ENCODE peak calls at places on chromosomes 2 and 18, in ten cellular contexts. Y, W, F, G, I, B, E, A, V and R are unnamed samples.
A peak's percentile ranks its signal among the peaks of the same experiment; 100 is the strongest.

GRCh38 chr18:3973191-3973590 is 481.9 kb downstream of the DLGAP1 start:
- DNase-seq in A (no peak), V (no peak), W (no peak), E (no peak), B (no peak), I (no peak), F (no peak), Y (no peak), G (no peak), R (no peak)

GRCh38 chr18:32326450-32327309 is 136.8 kb downstream of the MEP1B start:
- DNase-seq in E (no peak), B (no peak), G (no peak), F (no peak), W (peak; percentile 39), I (no peak), V (peak; percentile 38), A (peak; percentile 55), Y (no peak), R (no peak)

GRCh38 chr2:56008661-56009411 is 85.3 kb upstream of the EFEMP1 start:
- DNase-seq in I (peak; percentile 62), E (peak; percentile 54), B (peak; percentile 51), Y (peak; percentile 47), W (peak; percentile 91), F (peak; percentile 34), G (no peak), A (peak; percentile 89), V (peak; percentile 83), R (peak; percentile 33)

GRCh38 chr2:237435844-237436590 is 22.1 kb upstream of the COL6A3 start:
- DNase-seq in Y (no peak), A (peak; percentile 81), W (no peak), G (no peak), I (no peak), E (no peak), B (no peak), F (no peak), V (peak; percentile 53), R (no peak)

GRCh38 chr2:234705108-234705507 is 208.2 kb upstream of the ARL4C start:
- DNase-seq in Y (no peak), E (no peak), I (no peak), G (no peak), V (peak; percentile 55), A (peak; percentile 85), W (no peak), F (no peak), B (no peak), R (no peak)

GRCh38 chr2:179861777-179862117 is 335 bp upstream of the ZNF385B start:
- DNase-seq in Y (peak; percentile 10), G (no peak), I (no peak), W (peak; percentile 58), B (no peak), A (peak; percentile 5), V (peak; percentile 19), E (no peak), F (peak; percentile 36), R (no peak)

GRCh38 chr2:218329826-218330651 is 26.6 kb upstream of the CATIP start:
- DNase-seq in W (no peak), A (no peak), V (no peak), F (no peak), Y (no peak), I (peak; percentile 71), G (peak; percentile 59), E (no peak), B (no peak), R (no peak)

GRCh38 chr18:76805221-76805620 is 17.1 kb upstream of the ZNF236 start:
- DNase-seq in F (no peak), V (no peak), W (no peak), E (no peak), I (no peak), B (no peak), G (no peak), Y (no peak), A (peak; percentile 45), R (no peak)

GRCh38 chr18:13381907-13382682 is 163.5 kb downstream of the LDLRAD4 start:
- DNase-seq in Y (no peak), V (peak; percentile 40), G (no peak), I (peak; percentile 85), W (no peak), B (peak; percentile 58), E (peak; percentile 76), F (peak; percentile 18), A (peak; percentile 21), R (peak; percentile 84)

GRCh38 chr18:47036298-47036874 is 965 bp upstream of the ELOA2 start:
- DNase-seq in V (peak; percentile 42), F (no peak), I (no peak), Y (peak; percentile 37), B (no peak), A (peak; percentile 28), G (no peak), W (peak; percentile 72), E (no peak), R (no peak)

DNA sequence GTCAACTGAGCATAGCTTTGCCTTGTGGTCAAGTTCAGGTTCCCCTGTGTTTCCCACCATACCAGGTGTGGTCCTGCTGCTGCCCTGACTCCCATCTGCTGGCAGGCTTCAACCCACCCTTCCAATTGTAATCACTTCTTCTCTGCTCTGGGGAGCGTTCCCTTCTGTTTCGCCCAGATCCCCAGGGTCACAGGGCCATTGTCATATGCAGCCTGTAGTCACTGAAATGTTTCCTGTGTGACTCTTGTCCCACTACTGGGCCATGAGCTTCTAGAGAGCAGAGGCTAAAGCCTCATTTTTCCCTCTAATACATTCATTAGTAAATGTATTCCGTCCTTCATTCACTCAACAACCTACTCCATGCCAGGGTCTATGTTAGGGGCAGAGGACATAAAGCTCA is 75.0 kb upstream of the LAPTM4A start:
- DNase-seq in Y (no peak), W (no peak), B (no peak), F (no peak), A (no peak), E (no peak), I (no peak), V (no peak), G (no peak), R (no peak)
- H3K27ac ChIP-seq in Y (no peak overlapping the region), W (no peak overlapping the region), B (no peak overlapping the region), F (no peak overlapping the region), A (no peak overlapping the region), E (no peak overlapping the region), I (no peak overlapping the region), V (no peak overlapping the region), G (no peak overlapping the region), R (peak overlapping the region; percentile 71)

DNA sequence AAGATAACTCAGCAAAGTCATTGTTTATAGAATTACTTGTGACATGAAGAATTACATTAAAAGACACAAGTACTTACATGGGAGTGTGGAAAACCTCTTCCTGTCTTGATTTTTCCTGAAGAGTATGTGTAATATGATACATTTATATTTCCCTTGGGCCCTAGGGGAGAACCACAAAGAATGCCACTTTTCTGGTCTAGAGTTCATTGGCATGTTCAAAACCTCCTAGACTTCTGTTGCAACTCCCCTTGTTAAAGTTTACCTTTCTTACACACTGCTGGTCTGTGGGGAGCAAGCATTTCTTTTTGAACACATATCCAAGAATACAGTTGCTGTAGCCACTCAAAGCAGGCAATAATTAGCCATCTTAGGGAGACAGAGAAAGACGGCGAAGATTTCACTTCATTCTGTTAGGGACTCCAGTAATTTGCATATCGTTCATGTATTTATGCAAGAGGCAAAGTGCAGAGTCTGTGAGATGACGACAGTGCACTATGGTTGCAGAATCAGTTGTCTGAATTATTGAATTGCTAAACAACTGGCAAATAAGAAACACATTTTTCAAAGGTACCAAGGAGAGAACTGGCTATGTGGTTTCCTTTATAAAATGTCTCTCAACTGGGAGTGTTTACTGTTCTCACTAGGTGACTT is 103.4 kb downstream of the NOL4 start:
- DNase-seq in Y (peak; percentile 28), B (no peak), I (no peak), F (no peak), E (peak; percentile 49), W (no peak), V (peak; percentile 66), G (no peak), A (no peak), R (no peak)
- H3K4me3 ChIP-seq in Y (no peak overlapping the region), B (no peak overlapping the region), I (no peak overlapping the region), F (no peak overlapping the region), E (no peak overlapping the region), W (no peak overlapping the region), V (no peak overlapping the region), G (no peak overlapping the region), A (no peak overlapping the region), R (no peak overlapping the region)

GRCh38 chr2:5497874-5498273 is 194.3 kb upstream of the SOX11 start:
- DNase-seq in G (no peak), B (no peak), E (no peak), Y (no peak), W (no peak), V (no peak), I (no peak), F (no peak), A (no peak), R (no peak)

GRCh38 chr2:5493256-5493655 is 198.9 kb upstream of the SOX11 start:
- DNase-seq in F (no peak), W (no peak), V (no peak), Y (no peak), I (no peak), E (no peak), B (no peak), G (no peak), A (no peak), R (no peak)

GRCh38 chr2:5491486-5491885 is 200.7 kb upstream of the SOX11 start:
- DNase-seq in E (no peak), V (no peak), A (no peak), I (no peak), Y (peak; percentile 30), G (no peak), W (no peak), F (no peak), B (no peak), R (no peak)

GRCh38 chr2:5494212-5494611 is 198.0 kb upstream of the SOX11 start:
- DNase-seq in V (no peak), W (no peak), B (no peak), F (no peak), I (no peak), Y (no peak), A (no peak), E (no peak), G (no peak), R (no peak)

DNA sequence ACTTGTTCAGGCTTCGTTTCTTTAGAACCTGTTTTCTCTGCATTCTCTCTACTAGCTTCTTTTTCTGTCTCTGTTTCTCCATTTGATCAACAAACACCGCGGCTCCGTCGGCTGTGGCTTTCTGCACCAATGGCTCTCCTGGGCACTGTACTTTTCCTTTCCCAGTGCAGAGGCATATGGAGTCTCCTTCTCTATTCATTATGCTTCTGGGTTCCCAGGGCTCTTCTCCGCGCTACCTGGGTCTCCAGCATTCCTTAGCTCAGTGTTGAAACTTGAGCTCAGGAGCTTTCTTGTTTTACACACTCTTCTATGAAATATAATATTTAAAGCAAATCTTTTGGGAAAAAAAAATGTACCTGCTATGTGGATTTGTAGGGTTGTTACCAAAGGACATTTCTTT is 196.6 kb upstream of the SOX11 start:
- DNase-seq in E (no peak), V (no peak), I (peak; percentile 32), A (no peak), Y (no peak), B (no peak), G (no peak), W (no peak), F (no peak), R (no peak)
- H3K27ac ChIP-seq in E (no peak overlapping the region), V (no peak overlapping the region), I (no peak overlapping the region), A (no peak overlapping the region), Y (peak overlapping the region; percentile 55), B (no peak overlapping the region), G (no peak overlapping the region), W (no peak overlapping the region), F (no peak overlapping the region), R (no peak overlapping the region)

DNA sequence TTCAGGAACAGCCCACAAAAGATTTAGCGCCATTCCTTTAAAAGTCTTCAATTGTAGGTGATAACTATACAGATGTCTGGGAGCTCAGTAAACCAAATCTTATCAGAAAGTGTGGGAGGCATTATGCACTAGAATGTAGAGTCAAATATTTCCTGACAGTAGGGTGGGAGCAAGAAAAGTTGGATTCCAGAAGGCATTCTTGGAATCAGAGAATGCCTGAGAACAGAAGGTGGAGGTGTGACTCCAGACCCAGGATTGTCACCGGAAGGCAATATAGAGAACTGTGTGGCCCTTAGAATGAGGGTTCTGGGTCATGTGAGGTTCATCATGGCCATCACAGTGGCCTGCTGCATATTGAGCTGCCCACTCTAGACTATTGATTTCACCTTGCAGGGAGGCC is 90.0 kb downstream of the SETBP1 start:
- DNase-seq in I (no peak), V (no peak), E (no peak), Y (no peak), A (no peak), F (no peak), B (no peak), W (no peak), G (no peak), R (no peak)
- H3K4me3 ChIP-seq in I (no peak overlapping the region), V (no peak overlapping the region), E (no peak overlapping the region), Y (no peak overlapping the region), A (no peak overlapping the region), F (no peak overlapping the region), B (no peak overlapping the region), W (no peak overlapping the region), G (no peak overlapping the region), R (no peak overlapping the region)